ENCODE peak calls at places on chromosomes 3 and 15, in ten cellular contexts. U is mammary epithelial cell, V is astrocyte, A is colonic mucosa, X is ovary, O is neuronal stem cell, N is iPS DF 6.9, H is psoas muscle, L is neural progenitor cell, F is ascending aorta. Q is an unnamed sample.

GRCh38 chr15:32844118-32844711 is 126.4 kb downstream of the GREM1 start:
- DNase-seq in L (peak; percentile 27), H (no peak), U (peak; percentile 14), V (no peak), F (no peak), O (no peak), A (no peak), N (no peak), X (no peak), Q (peak; percentile 69)

GRCh38 chr15:77030042-77030927 is 35.4 kb downstream of the PSTPIP1 start:
- DNase-seq in L (peak; percentile 65), U (no peak), F (peak; percentile 3), V (no peak), H (peak; percentile 48), X (peak; percentile 14), N (no peak), O (no peak), A (peak; percentile 49), Q (peak; percentile 96)

GRCh38 chr15:63763476-63764123 is 70.1 kb downstream of the HERC1 start:
- DNase-seq in H (no peak), N (no peak), U (peak; percentile 52), X (no peak), A (no peak), O (no peak), V (peak; percentile 42), L (no peak), F (no peak), Q (no peak)

GRCh38 chr15:38069001-38069400 is 134.6 kb downstream of the TMCO5A start:
- DNase-seq in O (no peak), A (peak; percentile 54), X (no peak), V (peak; percentile 75), N (no peak), L (peak; percentile 33), U (peak; percentile 85), H (no peak), F (no peak), Q (peak; percentile 38)

GRCh38 chr15:76058714-76059319 is 968 bp upstream of the TMEM266 start:
- DNase-seq in O (peak; percentile 15), N (no peak), U (peak; percentile 13), F (no peak), L (peak; percentile 52), X (no peak), A (peak; percentile 20), H (no peak), V (no peak), Q (no peak)

GRCh38 chr3:152331018-152331541 is 62.4 kb downstream of the MBNL1 start:
- DNase-seq in O (no peak), U (peak; percentile 81), V (peak; percentile 92), N (no peak), X (peak; percentile 29), L (no peak), A (peak; percentile 51), F (no peak), H (no peak), Q (no peak)

GRCh38 chr3:158261371-158261991 is 151.6 kb downstream of the RSRC1 start:
- DNase-seq in U (no peak), V (no peak), X (no peak), L (peak; percentile 4), F (no peak), N (no peak), O (no peak), H (no peak), A (no peak), Q (no peak)

GRCh38 chr3:88707837-88708236 is 399.6 kb upstream of the EPHA3 start:
- DNase-seq in L (no peak), N (no peak), H (no peak), A (no peak), X (no peak), O (no peak), F (no peak), V (no peak), U (peak; percentile 57), Q (no peak)

GRCh38 chr3:53083949-53084309 is 38.1 kb upstream of the SFMBT1 start:
- DNase-seq in N (no peak), A (no peak), U (no peak), H (no peak), V (no peak), O (no peak), L (no peak), F (no peak), X (peak; percentile 12), Q (no peak)

GRCh38 chr15:80701676-80702311 is 6.7 kb downstream of the ABHD17C start:
- DNase-seq in O (no peak), F (no peak), U (no peak), X (no peak), H (no peak), A (no peak), L (no peak), N (no peak), V (no peak), Q (no peak)

GRCh38 chr3:170002829-170003228 is 35.0 kb upstream of the GPR160 start:
- DNase-seq in O (no peak), H (no peak), F (no peak), L (no peak), N (no peak), V (no peak), X (no peak), A (no peak), U (no peak), Q (no peak)

GRCh38 chr3:31908391-31909097 is 72.5 kb downstream of the OSBPL10 start:
- DNase-seq in U (no peak), A (no peak), N (no peak), L (no peak), V (peak; percentile 4), X (no peak), O (no peak), H (no peak), F (no peak), Q (no peak)

GRCh38 chr3:13647314-13648059 is 98.6 kb downstream of the FBLN2 start:
- DNase-seq in U (peak; percentile 55), F (no peak), X (no peak), V (peak; percentile 39), N (no peak), A (no peak), O (no peak), H (no peak), L (no peak), Q (no peak)

GRCh38 chr3:115336836-115337235 is 189.7 kb upstream of the ZBTB20 start:
- DNase-seq in X (no peak), N (no peak), F (no peak), O (no peak), A (no peak), V (no peak), U (peak; percentile 47), H (no peak), L (no peak), Q (no peak)

GRCh38 chr15:39495871-39496459 is 84.9 kb upstream of the THBS1 start:
- DNase-seq in U (peak; percentile 44), L (no peak), A (no peak), V (peak; percentile 53), F (no peak), O (no peak), N (no peak), H (no peak), X (no peak), Q (peak; percentile 69)

GRCh38 chr15:39493393-39494067 is 87.3 kb upstream of the THBS1 start:
- DNase-seq in A (no peak), X (no peak), H (no peak), N (no peak), O (no peak), F (no peak), L (no peak), V (no peak), U (no peak), Q (no peak)

GRCh38 chr15:39497016-39497758 is 83.7 kb upstream of the THBS1 start:
- DNase-seq in V (no peak), F (no peak), O (no peak), H (no peak), A (no peak), L (no peak), U (no peak), X (no peak), N (no peak), Q (no peak)

GRCh38 chr15:39491917-39492490 is 88.9 kb upstream of the THBS1 start:
- DNase-seq in F (no peak), L (no peak), X (no peak), H (no peak), A (no peak), U (no peak), V (no peak), O (no peak), N (no peak), Q (no peak)

GRCh38 chr15:39494462-39494861 is 86.4 kb upstream of the THBS1 start:
- DNase-seq in X (no peak), N (no peak), O (no peak), F (no peak), L (no peak), A (no peak), H (no peak), V (no peak), U (no peak), Q (no peak)
- H3K36me3 ChIP-seq in X (no peaks in the 10 kb centered on the region), N (no peaks in the 10 kb centered on the region), O (no peaks in the 10 kb centered on the region), F (no peaks in the 10 kb centered on the region), L (no peaks in the 10 kb centered on the region), A (no peaks in the 10 kb centered on the region), H (no peaks in the 10 kb centered on the region), V (no peaks in the 10 kb centered on the region), U (no peaks in the 10 kb centered on the region), Q (no peaks in the 10 kb centered on the region)

DNA sequence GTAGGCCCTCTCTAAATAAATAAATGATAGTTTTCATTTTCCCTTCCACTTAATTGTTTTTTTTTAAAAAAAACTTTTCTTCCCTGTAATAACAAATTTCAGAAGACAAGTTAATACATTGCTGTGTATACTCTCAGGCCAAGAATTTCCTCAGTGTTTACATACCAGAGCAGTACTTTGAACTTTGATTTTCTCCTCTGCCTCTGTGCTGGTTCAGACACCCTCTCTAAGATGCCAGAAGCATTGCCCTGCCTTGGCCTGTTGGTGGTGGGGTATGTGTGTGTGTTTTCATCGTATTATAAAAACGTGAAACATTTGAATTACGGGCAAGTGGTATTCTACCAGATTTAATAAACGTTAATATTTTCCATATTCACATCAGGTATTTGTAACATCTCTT is 70.1 kb downstream of the SMAD3 start:
- DNase-seq in U (no peak), X (no peak), V (peak; percentile 76), O (no peak), F (no peak), A (peak; percentile 59), H (no peak), N (no peak), L (no peak), Q (no peak)
- H3K27ac ChIP-seq in U (peak overlapping the region; percentile 64), X (peak overlapping the region; percentile 80), V (peak overlapping the region; percentile 78), O (no peak overlapping the region), F (peak overlapping the region; percentile 82), A (peak overlapping the region; percentile 79), H (peak overlapping the region; percentile 72), N (no peak overlapping the region), L (no peak overlapping the region), Q (no peak overlapping the region)

GRCh38 chr3:130504701-130505100 is 12.3 kb upstream of the COL6A6 start:
- DNase-seq in V (no peak), A (no peak), F (no peak), X (no peak), U (no peak), N (no peak), H (no peak), O (no peak), L (no peak), Q (peak; percentile 70)
- H3K27me3 ChIP-seq in V (no peaks in the 10 kb centered on the region), A (no peaks in the 10 kb centered on the region), F (no peaks in the 10 kb centered on the region), X (no peaks in the 10 kb centered on the region), U (no peaks in the 10 kb centered on the region), N (no peaks in the 10 kb centered on the region), H (no peaks in the 10 kb centered on the region), O (no peaks in the 10 kb centered on the region), L (no peaks in the 10 kb centered on the region), Q (no peaks in the 10 kb centered on the region)

DNA sequence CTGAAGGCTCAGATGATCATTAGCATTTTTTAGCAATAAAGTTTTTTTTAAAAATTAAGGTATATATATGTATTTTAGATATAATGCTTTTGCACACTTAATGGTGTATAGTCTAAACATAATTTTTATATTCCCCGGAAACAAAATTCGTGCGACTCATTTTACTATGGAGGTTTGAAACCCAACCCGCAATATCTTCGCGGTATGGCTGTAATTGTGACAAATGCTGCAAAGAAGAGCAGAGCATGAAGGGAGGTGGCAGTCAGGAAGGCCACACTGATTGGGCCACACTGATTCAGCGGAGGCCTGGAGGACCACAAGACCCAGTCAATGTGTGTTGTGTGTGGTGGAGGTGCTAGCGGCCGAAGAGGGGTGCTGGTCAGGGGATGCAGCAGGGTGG is 4.5 kb upstream of the CYP8B1 start:
- DNase-seq in V (no peak), X (peak; percentile 18), L (no peak), H (no peak), N (no peak), F (no peak), A (no peak), O (no peak), U (no peak), Q (no peak)
- H3K36me3 ChIP-seq in V (no peaks in the 10 kb centered on the region), X (no peaks in the 10 kb centered on the region), L (no peaks in the 10 kb centered on the region), H (no peaks in the 10 kb centered on the region), N (no peaks in the 10 kb centered on the region), F (no peaks in the 10 kb centered on the region), A (no peaks in the 10 kb centered on the region), O (no peaks in the 10 kb centered on the region), U (no peaks in the 10 kb centered on the region), Q (no peaks in the 10 kb centered on the region)

Q was measured in SJCRH30.